ENCODE peak calls at places on chromosomes 1 and 21, in ten cellular contexts. Y is LHCN-M2; M is A172; V is mammary epithelial cell; U is fibroblast of villous mesenchyme; Q is GM03348; I is stimulated activated CD8-positive, alpha-beta memory T cell treated with anti-CD3 and anti-CD28 coated beads, Interleukin-15, amount 100 ng/mL, for 24 hours; P is stimulated activated CD4-positive, alpha-beta T cell treated with anti-CD3 and anti-CD28 coated beads, Interleukin-15, amount 100 ng/mL, for 1 hour; N is NCI-H1436; G is endothelial cell. W is an unnamed sample.
A peak's percentile ranks its signal among the peaks of the same experiment; 100 is the strongest.

GRCh38 chr1:155976913-155977606 is 1.3 kb downstream of the ARHGEF2 start:
- DNase-seq in M (peak; percentile 49), U (no peak), I (no peak), Q (no peak), N (no peak), P (no peak), G (no peak), Y (no peak), V (peak; percentile 54), W (no peak)

GRCh38 chr21:37071561-37072238 is 1.2 kb downstream of the PIGP start:
- DNase-seq in N (no peak), Y (peak; percentile 75), P (no peak), I (no peak), Q (peak; percentile 69), V (peak; percentile 57), M (peak; percentile 61), G (no peak), U (peak; percentile 89), W (no peak)

GRCh38 chr1:213876531-213876930 is 111.2 kb upstream of the PROX1 start:
- DNase-seq in P (no peak), Y (no peak), N (no peak), V (no peak), U (no peak), I (no peak), M (no peak), G (no peak), Q (no peak), W (no peak)

GRCh38 chr1:70034403-70034802 is 171.0 kb downstream of the LRRC40 start:
- DNase-seq in N (peak; percentile 68), I (no peak), Y (peak; percentile 81), M (peak; percentile 72), V (peak; percentile 43), G (peak; percentile 48), Q (peak; percentile 26), P (no peak), U (peak; percentile 65), W (peak; percentile 13)

GRCh38 chr1:182563095-182563494 is 26.0 kb downstream of the RNASEL start:
- DNase-seq in G (no peak), Q (no peak), M (no peak), P (no peak), I (no peak), N (no peak), V (no peak), U (no peak), Y (peak; percentile 71), W (no peak)

GRCh38 chr1:207519505-207520399 is 23.8 kb downstream of the CR1 start:
- DNase-seq in U (no peak), Q (no peak), N (no peak), I (no peak), V (no peak), P (no peak), Y (no peak), G (no peak), M (no peak), W (no peak)

GRCh38 chr1:173137116-173137515 is 70.0 kb downstream of the TNFSF4 start:
- DNase-seq in U (no peak), N (no peak), G (no peak), M (peak; percentile 27), Y (no peak), V (peak; percentile 22), Q (peak; percentile 33), I (no peak), P (no peak), W (no peak)

GRCh38 chr1:24769656-24770651 is 24.7 kb downstream of the CLIC4 start:
- DNase-seq in P (no peak), N (no peak), V (peak; percentile 84), U (peak; percentile 96), G (no peak), M (peak; percentile 89), Q (peak; percentile 79), Y (peak; percentile 90), I (no peak), W (no peak)

GRCh38 chr1:101002551-101002950 is 23.0 kb downstream of the DPH5 start:
- DNase-seq in U (peak; percentile 33), Q (no peak), V (peak; percentile 65), P (no peak), G (no peak), M (peak; percentile 46), Y (peak; percentile 18), N (no peak), I (no peak), W (no peak)

GRCh38 chr1:210653771-210654170 is 325.1 kb downstream of the HHAT start:
- DNase-seq in Y (no peak), G (no peak), I (no peak), Q (no peak), U (no peak), V (peak; percentile 11), M (peak; percentile 14), P (no peak), N (no peak), W (no peak)